ENCODE peak calls at places on chromosomes 2 and 18, in four cellular contexts. B is lung, K is tibial artery, R is body of pancreas. D is an unnamed sample. For H3K36me3, the result is how much of the 10 kb centered on the place peaks cover.

GRCh38 chr2:164023896-164024295 is 288.1 kb upstream of the FIGN start:
- DNase-seq in B (no peak), K (no peak), R (no peak), D (no peak)

GRCh38 chr2:190800528-190800927 is 80.1 kb upstream of the GLS start:
- DNase-seq in B (no peak), K (no peak), R (no peak), D (no peak)

GRCh38 chr2:231992888-231993287 is 31.4 kb downstream of the DIS3L2 start:
- DNase-seq in B (no peak), K (no peak), R (no peak), D (no peak)

GRCh38 chr2:6845312-6845711 is 20.4 kb downstream of the CMPK2 start:
- DNase-seq in B (no peak), K (no peak), R (no peak), D (no peak)

GRCh38 chr2:31335921-31336570 is 78.5 kb downstream of the XDH start:
- DNase-seq in B (peak), K (no peak), R (no peak), D (no peak)

GRCh38 chr2:175414872-175415487 is 233.5 kb upstream of the ATP5MC3 start:
- DNase-seq in B (peak), K (no peak), R (peak), D (peak)

GRCh38 chr18:39604836-39605235 is 2039.2 kb upstream of the CELF4 start:
- DNase-seq in B (no peak), K (no peak), R (no peak), D (no peak)

GRCh38 chr2:37192551-37192950 is 3.7 kb upstream of the CEBPZOS start:
- DNase-seq in B (no peak), K (no peak), R (no peak), D (no peak)

GRCh38 chr2:215218587-215219577 is 80.5 kb upstream of the ABCA12 start:
- DNase-seq in B (no peak), K (no peak), R (no peak), D (no peak)

GRCh38 chr18:37303009-37303408 is 262.6 kb downstream of the CELF4 start:
- DNase-seq in B (no peak), K (no peak), R (no peak), D (no peak)

DNA sequence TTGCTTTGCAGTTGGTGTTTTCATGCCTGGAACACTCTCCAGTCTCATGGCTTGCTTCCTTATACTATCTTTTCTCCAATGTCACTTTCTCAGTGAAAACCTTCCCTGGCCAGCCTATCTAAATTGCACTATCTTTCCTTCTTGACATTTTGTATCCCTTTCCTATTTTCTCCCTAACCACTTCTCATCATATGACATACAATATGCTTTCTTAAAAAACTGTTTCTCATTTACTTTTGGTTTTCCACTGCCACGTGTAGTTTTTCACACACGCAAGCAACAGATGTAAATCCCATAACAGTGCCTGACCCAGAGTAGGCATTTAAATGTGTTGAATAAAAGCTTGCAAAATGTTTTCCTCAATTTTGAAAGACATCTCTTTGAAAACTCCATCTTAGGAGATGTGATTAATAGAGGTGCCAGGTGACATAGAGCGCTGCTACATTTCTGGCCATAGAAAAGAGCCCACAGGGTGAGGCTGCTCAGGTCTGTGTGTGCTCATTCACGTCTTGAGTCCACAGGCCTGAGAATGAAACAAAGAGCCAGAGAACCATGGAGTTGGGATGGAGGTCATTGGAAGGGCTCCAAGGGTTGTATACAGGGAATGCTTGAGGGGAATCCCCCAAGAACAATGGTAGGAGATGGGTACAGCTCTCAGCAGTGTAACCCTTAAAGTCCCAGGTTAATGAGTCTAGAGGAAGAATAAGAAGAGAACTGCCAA is 12.7 kb downstream of the ZNF24 start:
- DNase-seq in B (no peak), K (no peak), R (no peak), D (no peak)
- H3K36me3 ChIP-seq in B (under half), K (under half), R (under half), D (under half)

GRCh38 chr2:121342751-121343150 is 57.7 kb upstream of the TFCP2L1 start:
- DNase-seq in B (no peak), K (no peak), R (no peak), D (no peak)
- H3K36me3 ChIP-seq in B (under half), K (half or more), R (under half), D (under half)

GRCh38 chr18:9574473-9575115 is 39.8 kb downstream of the PPP4R1 start:
- DNase-seq in B (no peak), K (no peak), R (no peak), D (no peak)
- H3K36me3 ChIP-seq in B (under half), K (under half), R (under half), D (under half)

GRCh38 chr2:128134573-128134972 is 43.6 kb downstream of the UGGT1 start:
- DNase-seq in B (no peak), K (no peak), R (no peak), D (no peak)

GRCh38 chr2:128139624-128140023 is 48.6 kb downstream of the UGGT1 start:
- DNase-seq in B (no peak), K (no peak), R (no peak), D (no peak)

GRCh38 chr2:128137094-128137616 is 46.2 kb downstream of the UGGT1 start:
- DNase-seq in B (no peak), K (no peak), R (no peak), D (no peak)
- H3K36me3 ChIP-seq in B (under half), K (half or more), R (under half), D (under half)

DNA sequence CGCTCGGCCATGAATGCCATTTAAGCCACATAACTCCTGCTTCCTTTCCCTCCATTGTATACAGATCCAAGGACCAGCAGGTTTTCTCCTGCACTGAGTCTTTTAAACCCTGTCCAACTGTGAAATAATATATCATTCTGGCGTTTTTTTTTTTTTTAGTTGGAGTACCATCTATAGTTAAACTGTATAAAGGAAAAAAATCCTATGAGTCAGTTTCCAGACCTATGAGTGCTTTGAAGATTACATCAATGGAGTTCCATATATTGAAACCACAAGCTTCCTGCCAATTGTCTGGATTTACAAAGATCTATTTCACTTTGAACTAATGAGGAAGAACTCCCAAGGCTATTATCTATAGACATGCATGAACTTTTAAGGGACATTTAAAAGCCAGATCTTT is 2.4 kb upstream of the MALT1 start:
- DNase-seq in B (no peak), K (no peak), R (no peak), D (no peak)
- H3K36me3 ChIP-seq in B (under half), K (under half), R (under half), D (under half)

GRCh38 chr2:86466306-86466705 is 25.1 kb downstream of the KDM3A start:
- DNase-seq in B (no peak), K (no peak), R (no peak), D (no peak)

GRCh38 chr2:86464654-86465053 is 23.5 kb downstream of the KDM3A start:
- DNase-seq in B (no peak), K (no peak), R (no peak), D (no peak)

GRCh38 chr2:86470890-86471289 is 29.7 kb downstream of the KDM3A start:
- DNase-seq in B (no peak), K (no peak), R (no peak), D (no peak)

DNA sequence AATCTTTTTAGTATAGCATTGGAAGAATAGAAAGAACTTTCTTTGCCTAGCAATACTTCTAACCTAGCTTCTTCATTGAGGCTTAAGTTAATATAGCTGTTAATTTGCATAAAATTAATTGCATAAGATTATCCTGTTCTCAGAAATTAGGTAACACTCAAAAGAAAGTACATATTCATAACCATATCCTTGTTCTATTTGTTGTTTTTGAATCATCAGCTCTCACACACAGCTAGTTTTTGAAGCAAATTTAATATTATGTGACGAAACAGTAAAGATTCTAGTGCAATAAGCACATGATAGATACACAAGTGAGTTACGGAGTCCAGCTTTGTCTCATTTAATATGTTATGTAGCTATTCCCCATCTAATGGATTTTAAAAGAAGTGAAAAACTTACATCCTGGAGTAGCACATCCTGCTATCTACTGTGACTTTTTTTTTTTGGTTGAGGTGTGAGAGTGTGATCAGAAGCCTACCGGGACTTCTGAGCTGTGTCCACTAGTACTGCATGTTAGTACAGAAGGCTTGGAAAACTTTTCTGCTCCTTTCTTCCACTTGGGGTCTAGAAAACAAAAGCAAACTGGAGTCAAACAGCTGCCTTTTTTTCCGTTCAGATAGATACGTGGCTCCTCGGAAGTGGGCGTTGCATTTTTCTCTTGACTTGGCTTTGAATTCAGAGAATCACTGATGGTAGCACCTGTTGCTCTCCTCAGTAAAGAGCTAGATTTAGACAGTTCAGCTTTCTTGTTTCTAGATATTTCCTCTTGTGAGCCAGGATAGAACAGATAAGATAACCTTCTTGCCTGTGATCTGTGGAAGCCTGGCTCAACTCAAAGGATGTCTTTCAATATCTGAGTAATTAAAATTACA is 27.2 kb downstream of the KDM3A start:
- DNase-seq in B (no peak), K (no peak), R (no peak), D (no peak)
- H3K36me3 ChIP-seq in B (under half), K (half or more), R (under half), D (under half)

DNA sequence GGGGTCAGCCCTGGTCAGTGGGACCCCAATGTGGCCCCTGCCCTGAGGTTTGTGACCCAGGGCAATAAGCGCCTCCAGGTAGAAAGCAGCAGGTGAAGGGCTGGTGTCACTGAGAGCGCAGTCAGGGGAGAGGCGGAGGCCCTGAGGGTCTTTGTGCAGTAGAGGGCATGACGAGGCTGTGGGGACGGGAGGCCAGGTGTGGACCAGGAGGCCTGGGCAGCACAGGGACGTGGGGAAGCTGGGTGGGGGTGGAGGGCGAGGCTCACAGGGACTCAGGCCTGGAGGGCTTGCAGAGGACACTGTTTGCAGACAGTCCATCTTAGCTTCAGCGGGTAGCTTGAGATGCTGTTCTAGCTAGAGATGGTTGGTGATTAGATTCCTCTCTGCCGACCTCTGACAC is 32.0 kb downstream of the TRAF3IP1 start:
- DNase-seq in B (no peak), K (no peak), R (no peak), D (no peak)
- H3K36me3 ChIP-seq in B (under half), K (under half), R (under half), D (under half)

GRCh38 chr18:74509856-74510769 is 13.9 kb downstream of the CNDP2 start:
- DNase-seq in B (no peak), K (peak), R (peak), D (no peak)

GRCh38 chr18:74512321-74513053 is 16.3 kb downstream of the CNDP2 start:
- DNase-seq in B (no peak), K (peak), R (peak), D (no peak)

GRCh38 chr18:74510770-74511095 is 14.6 kb downstream of the CNDP2 start:
- DNase-seq in B (no peak), K (no peak), R (no peak), D (no peak)

GRCh38 chr18:74513149-74513882 is 17.2 kb downstream of the CNDP2 start:
- DNase-seq in B (no peak), K (peak), R (peak), D (no peak)

DNA sequence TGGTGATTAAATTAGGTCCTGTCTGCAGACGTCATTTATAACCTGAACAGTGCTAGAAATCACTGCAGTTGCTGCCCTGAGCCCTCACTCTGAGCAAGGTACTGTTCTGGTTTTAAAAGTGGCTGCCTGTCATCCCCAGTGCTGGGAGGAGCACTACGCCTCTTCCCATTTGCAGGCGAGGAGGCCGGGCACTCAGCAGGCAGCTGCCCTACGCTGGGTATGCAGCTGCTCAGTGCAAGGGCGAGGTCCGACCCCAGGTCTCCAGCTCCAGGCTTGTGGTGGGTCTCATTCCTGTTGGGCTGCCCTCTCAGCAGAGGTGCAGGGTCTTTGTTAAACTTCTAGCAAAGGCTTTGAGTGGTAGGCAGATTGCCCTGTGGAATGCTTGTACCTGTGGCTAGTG is 15.7 kb downstream of the CNDP2 start:
- DNase-seq in B (no peak), K (peak), R (peak), D (no peak)
- H3K36me3 ChIP-seq in B (half or more), K (half or more), R (under half), D (half or more)

GRCh38 chr2:10795508-10796046 is 17.0 kb downstream of the PDIA6 start:
- DNase-seq in B (no peak), K (no peak), R (no peak), D (no peak)
- H3K36me3 ChIP-seq in B (under half), K (half or more), R (under half), D (under half)